ENCODE peak calls at places on chromosomes 4 and X, in seven cellular contexts. L is CD8-positive, alpha-beta memory T cell; M is mesendoderm; V is tibial artery; A is astrocyte; C is heart left ventricle; R is adrenal gland. N is an unnamed sample.

GRCh38 chr4:174404677-174405076 is 117.6 kb downstream of the HPGD start:
- DNase-seq in V (no peak), M (no peak), C (no peak), L (no peak), A (no peak), R (no peak), N (no peak)

GRCh38 chrX:69028006-69028760 is 137.1 kb downstream of the PJA1 start:
- DNase-seq in C (no peak), L (no peak), V (no peak), A (no peak), R (no peak), M (no peak), N (no peak)

GRCh38 chrX:49262603-49263002 is 1.9 kb downstream of the FOXP3 start:
- DNase-seq in A (no peak), R (no peak), M (no peak), C (no peak), V (no peak), L (no peak), N (no peak)

GRCh38 chrX:27619975-27620374 is 29.8 kb downstream of the DCAF8L2 start:
- DNase-seq in M (peak; percentile 11), A (no peak), R (no peak), L (no peak), V (no peak), C (no peak), N (no peak)

GRCh38 chrX:153495903-153496629 is 1.3 kb downstream of the BGN start:
- DNase-seq in A (no peak), R (no peak), M (no peak), C (no peak), L (no peak), V (no peak), N (no peak)

GRCh38 chr4:182875471-182875870 is 41.7 kb downstream of the DCTD start:
- DNase-seq in M (no peak), C (no peak), R (no peak), V (no peak), A (no peak), L (no peak), N (no peak)

GRCh38 chrX:7202206-7202605 is 54.3 kb upstream of the PUDP start:
- DNase-seq in C (no peak), M (no peak), L (no peak), V (no peak), A (no peak), R (no peak), N (no peak)

GRCh38 chr4:137735561-137736104 is 203.3 kb upstream of the PCDH18 start:
- DNase-seq in R (no peak), A (no peak), C (no peak), L (no peak), M (no peak), V (no peak), N (no peak)

GRCh38 chrX:2829066-2829430 is 318 bp downstream of the GYG2 start:
- DNase-seq in L (no peak), R (no peak), V (no peak), M (peak; percentile 18), C (no peak), A (no peak), N (no peak)

GRCh38 chr4:159195400-159195799 is 92.5 kb downstream of the RAPGEF2 start:
- DNase-seq in L (no peak), C (no peak), A (no peak), V (no peak), M (no peak), R (no peak), N (no peak)

GRCh38 chr4:8785656-8786142 is 85.9 kb downstream of the HMX1 start:
- DNase-seq in V (no peak), R (no peak), C (no peak), M (no peak), L (no peak), A (no peak), N (no peak)

GRCh38 chr4:5710962-5711478 is at the start of gene EVC:
- DNase-seq in C (peak; percentile 87), A (peak; percentile 67), V (peak; percentile 81), R (peak; percentile 66), M (peak; percentile 89), L (no peak), N (peak; percentile 42)

GRCh38 chr4:112938461-112939058 is 110.9 kb upstream of the ANK2 start:
- DNase-seq in R (no peak), L (no peak), A (peak; percentile 23), C (no peak), M (peak; percentile 73), V (no peak), N (no peak)

GRCh38 chr4:53714377-53715140 is 123.3 kb upstream of the LNX1 start:
- DNase-seq in R (no peak), M (no peak), L (no peak), A (peak; percentile 83), C (no peak), V (no peak), N (no peak)

DNA sequence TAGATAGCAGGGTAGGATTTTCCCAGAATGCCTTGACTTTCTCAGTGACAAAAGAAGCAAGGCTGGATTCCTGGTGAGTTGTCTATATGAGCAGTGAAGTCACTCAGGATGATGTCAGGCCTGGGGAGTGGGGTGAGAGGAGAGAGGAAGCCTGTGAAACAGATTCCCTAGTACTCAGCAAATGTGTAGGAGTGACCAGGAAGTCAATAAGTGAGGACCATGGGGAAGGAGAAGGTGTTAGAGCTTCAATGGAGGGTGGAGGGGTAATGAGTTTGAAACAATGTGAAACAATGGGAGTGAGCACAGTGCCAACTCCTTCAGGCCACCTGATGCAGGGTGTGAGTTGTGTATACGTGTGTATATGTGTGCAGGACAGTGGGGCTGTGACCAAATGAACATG is 2.4 kb upstream of the SLC9A6 start:
- DNase-seq in M (peak; percentile 3), C (no peak), A (no peak), V (no peak), L (no peak), R (no peak), N (no peak)
- H3K4me1 ChIP-seq in M (no peaks in the 10 kb centered on the region), C (no peaks in the 10 kb centered on the region), A (no peaks in the 10 kb centered on the region), V (no peaks in the 10 kb centered on the region), L (peaks cover 28% of the 10 kb centered on the region), R (no peaks in the 10 kb centered on the region), N (no peaks in the 10 kb centered on the region)

DNA sequence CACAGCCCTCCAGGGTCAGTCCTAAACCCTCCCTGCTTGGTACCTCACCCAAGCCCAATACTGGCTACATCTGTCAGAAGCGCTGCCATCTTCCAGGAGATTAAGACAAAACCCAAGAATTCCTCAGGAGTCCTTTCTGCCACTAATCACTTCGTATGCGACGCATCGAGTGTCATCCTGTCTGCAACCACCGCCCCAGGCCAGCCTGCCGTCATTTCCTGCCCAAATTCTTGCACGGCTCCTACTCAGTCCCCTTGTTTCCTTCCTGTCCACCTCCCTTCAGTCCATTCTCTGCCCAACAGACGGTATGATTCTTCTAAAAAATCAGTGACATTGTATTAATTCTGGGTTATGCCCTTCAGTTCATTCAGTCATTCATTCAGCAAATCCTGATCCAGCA is 113.6 kb downstream of the NFKB1 start:
- DNase-seq in A (no peak), L (peak; percentile 47), R (no peak), M (peak; percentile 70), V (no peak), C (no peak), N (no peak)
- H3K36me3 ChIP-seq in A (peaks cover 45% of the 10 kb centered on the region), L (peaks cover 38% of the 10 kb centered on the region), R (peaks cover 72% of the 10 kb centered on the region), M (no peaks in the 10 kb centered on the region), V (peaks cover 70% of the 10 kb centered on the region), C (peaks cover 77% of the 10 kb centered on the region), N (peaks cover 20% of the 10 kb centered on the region)

DNA sequence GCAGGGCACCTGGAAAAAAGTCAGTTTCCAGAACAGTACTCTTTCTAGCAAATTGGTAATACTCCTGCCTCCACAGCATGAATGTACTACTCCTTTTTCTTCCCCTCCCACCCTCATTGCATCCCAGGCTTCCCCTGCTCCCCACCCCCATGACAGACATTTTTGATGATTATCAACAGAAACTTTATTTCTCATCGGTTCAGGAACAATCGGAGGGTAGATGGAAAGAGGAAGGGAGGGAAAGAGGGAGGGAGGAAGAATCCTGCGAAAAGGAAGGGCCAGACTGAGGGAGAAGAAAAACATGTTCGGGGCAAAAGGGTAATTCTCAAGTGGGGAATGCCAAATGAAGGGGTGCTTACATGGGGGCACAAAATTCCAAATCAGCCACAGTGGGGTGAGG is 705 bp upstream of the CXorf65 start:
- DNase-seq in R (no peak), C (no peak), A (no peak), V (no peak), L (no peak), M (no peak), N (no peak)
- H3K27me3 ChIP-seq in R (no peaks in the 10 kb centered on the region), C (peaks cover 4% of the 10 kb centered on the region), A (no peaks in the 10 kb centered on the region), V (no peaks in the 10 kb centered on the region), L (no peaks in the 10 kb centered on the region), M (no peaks in the 10 kb centered on the region), N (no peaks in the 10 kb centered on the region)

GRCh38 chr4:124144302-124144701 is 568.2 kb downstream of the ANKRD50 start:
- DNase-seq in A (peak; percentile 77), V (no peak), C (no peak), M (no peak), L (no peak), R (no peak), N (no peak)
- H3K4me1 ChIP-seq in A (peaks cover 6% of the 10 kb centered on the region), V (peaks cover 13% of the 10 kb centered on the region), C (no peaks in the 10 kb centered on the region), M (no peaks in the 10 kb centered on the region), L (no peaks in the 10 kb centered on the region), R (no peaks in the 10 kb centered on the region), N (no peaks in the 10 kb centered on the region)

GRCh38 chrX:19361701-19362100 is 18.0 kb downstream of the PDHA1 start:
- DNase-seq in V (no peak), A (no peak), C (no peak), M (peak; percentile 62), L (no peak), R (no peak), N (no peak)
- H3K36me3 ChIP-seq in V (peaks cover 56% of the 10 kb centered on the region), A (peaks cover 6% of the 10 kb centered on the region), C (peaks cover 59% of the 10 kb centered on the region), M (no peaks in the 10 kb centered on the region), L (peaks cover 20% of the 10 kb centered on the region), R (peaks cover 50% of the 10 kb centered on the region), N (peaks cover 21% of the 10 kb centered on the region)

GRCh38 chr4:150581206-150581605 is 745 bp upstream of the MAB21L2 start:
- DNase-seq in A (no peak), C (no peak), R (no peak), V (no peak), L (no peak), M (no peak), N (no peak)
- H3K27me3 ChIP-seq in A (peaks cover 5% of the 10 kb centered on the region), C (no peaks in the 10 kb centered on the region), R (no peaks in the 10 kb centered on the region), V (no peaks in the 10 kb centered on the region), L (no peaks in the 10 kb centered on the region), M (peaks cover 4% of the 10 kb centered on the region), N (no peaks in the 10 kb centered on the region)

DNA sequence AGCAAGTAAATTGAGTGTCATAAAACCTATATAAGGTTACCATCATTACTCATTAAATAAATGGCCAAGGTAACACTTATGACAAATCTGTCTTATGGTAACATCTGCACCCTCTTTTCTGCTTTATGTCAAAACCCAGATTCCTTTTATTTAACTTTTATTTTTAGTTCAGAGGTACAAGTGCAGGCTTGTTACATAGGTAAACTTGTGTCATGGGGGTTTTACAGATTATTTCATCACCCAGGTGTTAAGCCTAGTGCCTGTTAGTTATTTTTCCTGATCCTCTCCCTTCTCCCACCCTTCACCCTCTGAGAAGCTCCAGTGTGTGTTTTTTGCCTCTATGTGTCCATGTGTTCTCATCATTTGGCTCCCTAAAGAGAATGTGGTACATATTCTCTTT is 930.7 kb downstream of the CCSER1 start:
- DNase-seq in C (no peak), V (no peak), L (no peak), A (no peak), R (no peak), M (no peak), N (no peak)
- H3K4me1 ChIP-seq in C (no peaks in the 10 kb centered on the region), V (no peaks in the 10 kb centered on the region), L (no peaks in the 10 kb centered on the region), A (no peaks in the 10 kb centered on the region), R (no peaks in the 10 kb centered on the region), M (no peaks in the 10 kb centered on the region), N (no peaks in the 10 kb centered on the region)